ENCODE peak calls at places on chromosomes 2 and 18, in eight cellular contexts. T is mucosa of descending colon; G is Caco-2; P is CD8-positive, alpha-beta memory T cell; X is spleen; C is transverse colon; J is tibial artery; F is SJCRH30. V is an unnamed sample.

GRCh38 chr2:127219716-127220090 is 396 bp downstream of the CYP27C1 start:
- DNase-seq in T (peak; percentile 39), G (peak; percentile 59), P (no peak), X (no peak), C (no peak), J (no peak), F (peak; percentile 42), V (no peak)

GRCh38 chr2:48601349-48601748 is 16.3 kb upstream of the GTF2A1L start:
- DNase-seq in T (no peak), G (peak; percentile 61), P (no peak), X (no peak), C (peak; percentile 14), J (no peak), F (peak; percentile 28), V (no peak)

GRCh38 chr18:46060359-46060841 is 11.7 kb downstream of the PSTPIP2 start:
- DNase-seq in T (no peak), G (no peak), P (no peak), X (no peak), C (no peak), J (no peak), F (no peak), V (no peak)

GRCh38 chr2:223971-224760 is 39.7 kb downstream of the SH3YL1 start:
- DNase-seq in T (no peak), G (no peak), P (no peak), X (no peak), C (no peak), J (no peak), F (no peak), V (no peak)

GRCh38 chr2:54207666-54208195 is 48.3 kb downstream of the TSPYL6 start:
- DNase-seq in T (no peak), G (peak; percentile 20), P (no peak), X (no peak), C (no peak), J (no peak), F (peak; percentile 44), V (peak; percentile 65)

GRCh38 chr2:143435112-143435511 is 305.9 kb downstream of the ARHGAP15 start:
- DNase-seq in T (no peak), G (no peak), P (no peak), X (no peak), C (no peak), J (no peak), F (no peak), V (no peak)

GRCh38 chr18:25658476-25658875 is 306.5 kb upstream of the ZNF521 start:
- DNase-seq in T (no peak), G (no peak), P (no peak), X (no peak), C (no peak), J (no peak), F (no peak), V (no peak)

GRCh38 chr18:48488388-48488850 is 50.4 kb upstream of the CTIF start:
- DNase-seq in T (peak; percentile 73), G (peak; percentile 69), P (no peak), X (no peak), C (peak; percentile 70), J (peak; percentile 84), F (peak; percentile 74), V (peak; percentile 99)

GRCh38 chr2:3041841-3042600 is 335.6 kb downstream of the EIPR1 start:
- DNase-seq in T (no peak), G (no peak), P (no peak), X (no peak), C (no peak), J (no peak), F (peak; percentile 99), V (no peak)

GRCh38 chr18:62258093-62258492 is 67.0 kb upstream of the TNFRSF11A start:
- DNase-seq in T (no peak), G (no peak), P (no peak), X (no peak), C (no peak), J (no peak), F (no peak), V (no peak)
- H3K36me3 ChIP-seq in T (peaks cover 6% of the 10 kb centered on the region), G (no peaks in the 10 kb centered on the region), P (peaks cover 35% of the 10 kb centered on the region), X (peaks cover 37% of the 10 kb centered on the region), C (no peaks in the 10 kb centered on the region), J (peaks cover 73% of the 10 kb centered on the region), F (peaks cover 7% of the 10 kb centered on the region), V (peaks cover 45% of the 10 kb centered on the region)

DNA sequence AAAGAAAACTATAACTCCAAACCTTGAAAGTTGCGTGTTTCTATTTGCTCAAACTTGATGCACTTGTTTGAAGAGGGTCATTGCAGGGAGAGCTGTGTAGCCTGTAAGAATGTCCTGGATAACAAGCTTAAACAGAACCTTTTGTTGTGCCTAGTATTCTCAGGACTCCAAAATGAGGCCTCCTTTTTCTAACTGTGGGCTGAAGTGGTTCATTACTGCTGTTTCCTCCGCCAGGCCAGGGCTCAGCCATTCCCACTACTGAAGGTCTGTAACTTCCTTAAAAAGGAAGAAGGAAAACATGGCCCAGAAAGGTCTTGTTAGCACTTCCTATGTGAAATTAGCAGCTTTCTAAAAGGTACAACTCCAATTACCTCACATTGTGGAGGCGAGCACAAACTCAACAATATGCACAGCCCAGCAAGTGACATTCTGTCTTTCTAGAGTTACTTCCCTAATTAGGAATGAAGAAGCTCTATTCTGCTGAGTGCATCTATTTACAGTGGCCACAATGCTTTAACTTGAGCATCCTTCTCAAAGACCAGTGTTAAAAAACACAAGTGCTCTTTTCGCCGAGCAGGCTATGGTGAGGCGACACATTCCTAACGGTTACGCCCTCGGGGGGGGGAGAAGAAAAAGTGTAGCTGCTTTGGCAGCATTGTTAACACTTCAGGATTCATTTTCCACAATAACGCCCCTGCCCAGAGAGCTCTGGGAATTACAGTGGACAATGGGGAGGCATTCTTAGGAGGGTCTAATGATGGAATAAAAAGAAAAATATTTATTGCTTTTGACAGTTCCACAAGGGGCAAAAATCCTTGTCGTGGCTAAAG is 136.9 kb upstream of the SIX3 start:
- DNase-seq in T (no peak), G (no peak), P (no peak), X (no peak), C (no peak), J (no peak), F (no peak), V (no peak)
- H3K4me1 ChIP-seq in T (peaks cover 5% of the 10 kb centered on the region), G (no peaks in the 10 kb centered on the region), P (peaks cover 12% of the 10 kb centered on the region), X (peaks cover 28% of the 10 kb centered on the region), C (peaks cover 14% of the 10 kb centered on the region), J (no peaks in the 10 kb centered on the region), F (peaks cover 5% of the 10 kb centered on the region), V (no peaks in the 10 kb centered on the region)

GRCh38 chr2:27375513-27376099 is 4.9 kb downstream of the ZNF513 start:
- DNase-seq in T (no peak), G (no peak), P (no peak), X (peak; percentile 77), C (no peak), J (no peak), F (no peak), V (no peak)

GRCh38 chr2:27370816-27371620 is 602 bp downstream of the SNX17 start:
- DNase-seq in T (no peak), G (no peak), P (peak; percentile 61), X (no peak), C (peak; percentile 54), J (no peak), F (peak; percentile 77), V (no peak)

GRCh38 chr2:27369471-27370025 is 590 bp downstream of the EIF2B4 start:
- DNase-seq in T (no peak), G (no peak), P (no peak), X (no peak), C (no peak), J (peak; percentile 62), F (peak; percentile 79), V (peak; percentile 61)

GRCh38 chr2:27372937-27373336 is 2.5 kb downstream of the SNX17 start:
- DNase-seq in T (no peak), G (no peak), P (no peak), X (no peak), C (no peak), J (no peak), F (no peak), V (no peak)

DNA sequence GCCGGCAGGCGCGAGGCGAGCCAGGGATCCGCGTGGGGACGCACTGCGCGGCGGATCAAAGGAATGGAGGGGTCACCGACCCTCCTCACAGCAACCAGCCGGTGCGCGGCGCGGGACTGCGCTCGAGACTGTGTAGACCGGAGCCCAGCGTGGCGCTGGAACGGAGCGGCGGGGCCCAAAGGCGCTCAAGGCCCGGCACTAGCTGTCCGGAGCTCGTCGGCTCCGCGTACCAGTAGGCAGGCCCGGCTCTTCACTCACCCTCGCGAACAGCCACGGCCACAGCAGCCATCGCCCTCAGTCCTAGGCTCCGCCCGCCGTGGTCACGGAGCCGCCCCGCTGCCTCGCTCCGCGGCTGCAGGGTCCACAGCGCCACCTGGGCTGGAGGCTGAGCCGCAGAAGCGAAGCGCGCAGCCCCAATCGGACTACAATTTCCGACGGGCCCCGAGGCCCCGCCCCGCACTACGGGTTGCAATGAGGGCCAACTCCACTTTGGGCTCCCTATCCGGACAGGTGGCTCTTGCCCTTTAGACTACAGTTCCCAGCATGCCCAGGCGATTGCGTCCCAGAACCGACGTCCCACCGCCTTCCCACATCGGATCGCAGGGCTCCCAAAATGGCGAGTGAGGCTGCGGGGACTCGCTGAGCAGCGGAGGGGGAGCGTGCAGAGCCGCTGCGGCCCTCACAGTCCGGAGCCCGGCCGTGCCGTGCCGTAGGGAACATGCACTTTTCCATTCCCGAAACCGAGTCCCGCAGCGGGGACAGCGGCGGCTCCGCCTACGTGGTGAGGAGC is at the start of the genes EIF2B4 and SNX17:
- DNase-seq in T (peak; percentile 100), G (peak; percentile 100), P (peak; percentile 99), X (peak; percentile 100), C (peak; percentile 100), J (peak; percentile 99), F (peak; percentile 100), V (peak; percentile 99)
- H3K36me3 ChIP-seq in T (peaks cover 17% of the 10 kb centered on the region), G (peaks cover 6% of the 10 kb centered on the region), P (peaks cover 57% of the 10 kb centered on the region), X (peaks cover 51% of the 10 kb centered on the region), C (no peaks in the 10 kb centered on the region), J (peaks cover 63% of the 10 kb centered on the region), F (peaks cover 48% of the 10 kb centered on the region), V (peaks cover 80% of the 10 kb centered on the region)

DNA sequence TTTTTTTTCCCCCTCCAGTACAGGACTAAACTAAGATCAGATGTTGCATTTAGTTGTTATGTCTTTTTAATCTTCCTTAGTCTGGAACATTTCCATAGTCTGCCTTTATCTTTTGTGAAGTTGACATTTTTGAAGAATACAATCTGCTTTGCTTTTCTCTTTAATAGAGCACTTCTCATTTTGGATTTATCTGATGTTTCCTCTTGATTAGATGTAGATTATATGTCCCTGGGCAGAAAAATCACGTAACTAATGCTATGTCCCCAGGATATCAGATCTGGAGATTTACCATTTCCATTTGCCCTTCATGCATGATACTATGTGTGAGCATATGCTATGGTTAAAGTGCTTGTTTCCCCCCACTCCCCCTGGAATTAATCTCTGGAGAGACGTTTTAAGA is 6.2 kb downstream of the ZNF638 start:
- DNase-seq in T (no peak), G (no peak), P (no peak), X (no peak), C (no peak), J (no peak), F (no peak), V (no peak)
- H3K4me1 ChIP-seq in T (peaks cover 12% of the 10 kb centered on the region), G (peaks cover 19% of the 10 kb centered on the region), P (peaks cover 69% of the 10 kb centered on the region), X (peaks cover 99% of the 10 kb centered on the region), C (peaks cover 45% of the 10 kb centered on the region), J (no peaks in the 10 kb centered on the region), F (peaks cover 7% of the 10 kb centered on the region), V (peaks cover 22% of the 10 kb centered on the region)

GRCh38 chr2:8729939-8730338 is 48.1 kb downstream of the ID2 start:
- DNase-seq in T (no peak), G (no peak), P (no peak), X (no peak), C (no peak), J (no peak), F (no peak), V (no peak)

GRCh38 chr2:8725838-8726237 is 44.0 kb downstream of the ID2 start:
- DNase-seq in T (no peak), G (no peak), P (no peak), X (no peak), C (no peak), J (no peak), F (no peak), V (no peak)

GRCh38 chr2:8732601-8733000 is 50.7 kb downstream of the ID2 start:
- DNase-seq in T (no peak), G (no peak), P (no peak), X (no peak), C (no peak), J (no peak), F (no peak), V (no peak)

GRCh38 chr2:8728305-8729015 is 46.6 kb downstream of the ID2 start:
- DNase-seq in T (no peak), G (no peak), P (no peak), X (no peak), C (no peak), J (no peak), F (no peak), V (no peak)
- H3K36me3 ChIP-seq in T (peaks cover 9% of the 10 kb centered on the region), G (no peaks in the 10 kb centered on the region), P (peaks cover 23% of the 10 kb centered on the region), X (peaks cover 39% of the 10 kb centered on the region), C (no peaks in the 10 kb centered on the region), J (peaks cover 68% of the 10 kb centered on the region), F (peaks cover 7% of the 10 kb centered on the region), V (peaks cover 29% of the 10 kb centered on the region)